ENCODE peak calls at places on chromosomes 13 and 19, in five cellular contexts. A is SK-N-SH, X is neuronal stem cell, U is colonic mucosa, Y is keratinocyte. N is an unnamed sample.

GRCh38 chr13:40406405-40407138 is 259.9 kb downstream of the FOXO1 start:
- DNase-seq in A (no peak), Y (no peak), U (no peak), X (no peak), N (no peak)

GRCh38 chr13:19181621-19182485 is at the start of gene TUBA3C:
- DNase-seq in Y (no peak), A (peak; percentile 32), U (peak; percentile 6), X (no peak), N (no peak)

GRCh38 chr13:24511019-24511823 is 1.4 kb downstream of the PARP4 start:
- DNase-seq in Y (peak; percentile 58), X (no peak), A (peak; percentile 32), U (peak; percentile 66), N (no peak)

GRCh38 chr19:51158474-51159129 is 16.5 kb downstream of the SIGLEC7 start:
- DNase-seq in A (peak; percentile 47), U (peak; percentile 64), Y (peak; percentile 30), X (peak; percentile 31), N (peak; percentile 35)

GRCh38 chr19:30222428-30222873 is 149.7 kb upstream of the ZNF536 start:
- DNase-seq in A (peak; percentile 46), Y (no peak), U (no peak), X (no peak), N (no peak)

GRCh38 chr13:33188093-33188882 is 97.3 kb downstream of the STARD13 start:
- DNase-seq in Y (no peak), U (no peak), A (no peak), X (no peak), N (no peak)

GRCh38 chr19:2524840-2525723 is 49.2 kb downstream of the GADD45B start:
- DNase-seq in X (no peak), A (no peak), U (no peak), Y (peak; percentile 72), N (no peak)

GRCh38 chr19:39406656-39407393 is at the start of gene ZFP36:
- DNase-seq in U (peak; percentile 95), X (no peak), Y (no peak), A (peak; percentile 94), N (no peak)

GRCh38 chr19:6452223-6452614 is 7.4 kb downstream of the SLC25A23 start:
- DNase-seq in U (no peak), X (no peak), Y (no peak), A (no peak), N (no peak)

GRCh38 chr19:47004012-47004465 is 15.6 kb upstream of the NPAS1 start:
- DNase-seq in A (peak; percentile 75), U (no peak), X (no peak), Y (no peak), N (no peak)

GRCh38 chr19:1237027-1237659 is 662 bp downstream of the CBARP start:
- DNase-seq in Y (no peak), U (peak; percentile 34), A (peak; percentile 81), X (no peak), N (no peak)

GRCh38 chr19:1237754-1238372 is at the start of gene CBARP:
- DNase-seq in U (no peak), A (peak; percentile 91), X (no peak), Y (no peak), N (no peak)

GRCh38 chr19:1234670-1235380 is 3.0 kb downstream of the CBARP start:
- DNase-seq in Y (no peak), A (no peak), X (no peak), U (no peak), N (no peak)

GRCh38 chr19:1235625-1236538 is 1.9 kb downstream of the CBARP start:
- DNase-seq in U (no peak), X (no peak), Y (no peak), A (peak; percentile 66), N (no peak)

GRCh38 chr19:1236566-1236965 is 1.2 kb downstream of the CBARP start:
- DNase-seq in Y (no peak), A (peak; percentile 88), U (no peak), X (no peak), N (no peak)
- H3K4me3 ChIP-seq in Y (peak overlapping the region; percentile 84), A (peak overlapping the region; percentile 74), U (peak overlapping the region; percentile 35), X (peak overlapping the region; percentile 96), N (peak overlapping the region; percentile 72)

GRCh38 chr13:27790523-27790922 is 1.8 kb upstream of the GSX1 start:
- DNase-seq in U (no peak), Y (no peak), X (no peak), A (no peak), N (no peak)
- H3K9ac ChIP-seq in U (no peak overlapping the region), Y (no peak overlapping the region), X (no peak overlapping the region), A (no peak overlapping the region), N (no peak overlapping the region)

GRCh38 chr19:4390017-4390861 is 10.1 kb downstream of the SH3GL1 start:
- DNase-seq in A (no peak), X (no peak), U (no peak), Y (no peak), N (peak; percentile 89)
- H3K4me3 ChIP-seq in A (no peak overlapping the region), X (no peak overlapping the region), U (no peak overlapping the region), Y (no peak overlapping the region), N (peak overlapping the region; percentile 23)

DNA sequence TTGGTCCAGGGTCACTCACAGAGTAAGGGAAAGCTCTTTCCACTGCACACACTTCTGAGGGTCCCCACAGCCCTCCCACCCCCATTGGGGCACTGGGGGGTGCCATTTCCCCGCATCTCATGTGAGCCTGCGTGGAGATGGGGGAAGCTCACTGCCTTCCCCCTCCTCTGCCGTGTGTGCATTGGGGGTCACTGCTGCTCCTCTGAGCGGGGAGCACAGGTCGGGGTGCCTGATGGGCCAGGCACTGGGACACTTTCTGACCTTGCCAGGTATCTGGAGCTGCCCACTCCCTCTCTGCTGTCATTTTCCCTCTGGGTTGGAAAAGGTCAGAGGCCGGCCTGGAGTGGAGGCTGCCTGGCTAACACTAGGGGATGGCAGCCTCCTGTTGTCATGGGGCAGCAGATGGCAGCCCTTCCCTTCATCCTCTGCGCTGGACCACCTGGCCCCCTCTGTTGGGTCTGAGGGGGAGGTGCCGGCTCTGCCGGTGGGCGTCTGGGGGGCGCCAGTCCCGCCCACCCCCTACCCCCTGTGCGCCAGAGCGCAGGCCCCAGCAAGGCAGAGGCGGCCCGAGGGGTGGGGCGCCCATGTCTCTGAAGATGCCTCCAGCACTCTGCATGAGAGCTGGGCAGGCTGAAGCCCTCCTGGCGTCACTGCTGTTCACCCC is 9.1 kb downstream of the SSBP4 start:
- DNase-seq in U (no peak), A (no peak), Y (no peak), X (no peak), N (no peak)
- H3K9ac ChIP-seq in U (no peak overlapping the region), A (peak overlapping the region; percentile 69), Y (no peak overlapping the region), X (peak overlapping the region; percentile 9), N (peak overlapping the region; percentile 59)

DNA sequence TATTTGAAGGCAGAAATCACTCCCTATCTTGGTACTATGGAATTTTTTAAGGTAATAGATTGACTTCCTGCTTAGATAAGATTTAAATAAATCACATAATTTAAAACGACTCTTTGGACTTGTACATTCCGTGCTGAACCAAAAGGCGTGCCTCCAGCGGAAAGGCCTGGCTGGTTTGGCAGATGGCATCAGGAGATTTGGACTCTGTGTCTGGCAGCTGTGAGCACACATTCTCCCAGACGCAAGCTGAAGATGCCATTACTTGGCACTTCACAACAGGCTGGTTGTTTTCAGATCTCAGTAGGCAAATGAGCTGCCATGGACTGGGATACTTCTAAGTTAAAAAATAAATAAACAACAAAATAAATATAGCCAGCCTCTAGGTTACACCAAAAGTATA is 104.5 kb upstream of the SLC15A1 start:
- DNase-seq in A (peak; percentile 39), Y (no peak), U (no peak), X (no peak), N (no peak)
- H3K4me3 ChIP-seq in A (no peak overlapping the region), Y (no peak overlapping the region), U (no peak overlapping the region), X (no peak overlapping the region), N (no peak overlapping the region)

GRCh38 chr19:44951179-44952159 is 3.7 kb upstream of the CLPTM1 start:
- DNase-seq in Y (no peak), U (peak; percentile 72), A (peak; percentile 82), X (peak; percentile 82), N (peak; percentile 49)
- H3K9ac ChIP-seq in Y (peak overlapping the region; percentile 22), U (no peak overlapping the region), A (no peak overlapping the region), X (peak overlapping the region; percentile 63), N (peak overlapping the region; percentile 32)

GRCh38 chr19:11138659-11139526 is 16.7 kb downstream of the SPC24 start:
- DNase-seq in U (peak; percentile 60), X (peak; percentile 57), Y (no peak), A (peak; percentile 61), N (no peak)
- H3K4me3 ChIP-seq in U (no peak overlapping the region), X (no peak overlapping the region), Y (no peak overlapping the region), A (no peak overlapping the region), N (peak overlapping the region; percentile 15)

GRCh38 chr19:566844-567243 is 5.6 kb upstream of the BSG start:
- DNase-seq in U (no peak), X (no peak), Y (no peak), A (no peak), N (no peak)
- H3K9ac ChIP-seq in U (no peak overlapping the region), X (no peak overlapping the region), Y (no peak overlapping the region), A (no peak overlapping the region), N (no peak overlapping the region)

DNA sequence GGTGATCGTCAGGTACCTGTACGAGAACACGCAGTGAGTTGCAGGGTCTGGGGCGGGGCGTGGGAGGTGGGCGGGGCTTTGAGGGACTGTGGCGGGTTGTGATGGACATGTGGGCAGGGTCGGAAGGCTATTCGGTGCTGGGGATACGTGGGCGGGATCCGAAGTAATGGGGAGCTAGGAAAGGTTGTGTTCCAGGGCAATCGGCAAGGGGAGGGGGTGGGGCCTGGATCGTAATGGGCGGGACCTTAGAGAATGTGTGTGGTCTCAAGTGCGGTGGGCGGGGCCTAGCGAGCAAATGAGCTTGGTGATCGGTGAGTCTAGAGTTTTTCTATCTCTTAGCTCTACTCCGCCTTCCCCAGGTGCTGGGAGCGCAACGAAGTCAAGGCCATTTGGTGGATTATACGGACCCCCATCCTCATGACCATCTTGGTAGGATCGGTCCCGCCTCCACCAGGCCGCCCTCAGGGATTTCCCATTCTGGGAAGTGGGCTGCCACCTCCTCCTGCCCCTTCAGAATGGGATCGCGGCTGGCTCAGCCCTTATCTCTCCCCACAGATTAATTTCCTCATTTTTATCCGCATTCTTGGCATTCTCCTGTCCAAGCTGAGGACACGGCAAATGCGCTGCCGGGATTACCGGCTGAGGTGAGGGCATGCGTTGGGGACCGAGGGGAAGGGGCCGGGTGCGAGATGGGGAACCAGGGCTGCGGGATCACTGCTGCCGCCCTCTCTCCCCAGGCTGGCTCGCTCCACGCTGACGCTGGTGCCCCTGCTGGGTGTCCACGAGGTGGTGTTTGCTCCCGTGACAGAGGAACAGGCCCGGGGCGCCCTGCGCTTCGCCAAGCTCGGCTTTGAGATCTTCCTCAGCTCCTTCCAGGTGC is 9.6 kb downstream of the GIPR start:
- DNase-seq in X (peak; percentile 88), A (peak; percentile 96), Y (peak; percentile 96), U (peak; percentile 96), N (peak; percentile 92)
- H3K4me3 ChIP-seq in X (peak overlapping the region; percentile 59), A (peak overlapping the region; percentile 46), Y (peak overlapping the region; percentile 42), U (peak overlapping the region; percentile 47), N (peak overlapping the region; percentile 42)

GRCh38 chr19:16384688-16385087 is 60.1 kb downstream of the KLF2 start:
- DNase-seq in U (no peak), A (no peak), Y (no peak), X (no peak), N (no peak)
- H3K9ac ChIP-seq in U (no peak overlapping the region), A (no peak overlapping the region), Y (no peak overlapping the region), X (no peak overlapping the region), N (no peak overlapping the region)

N was measured in NT2/D1.